ENCODE peak calls at places on chromosome X, in four cellular contexts. One of them, this sample, is unnamed.

GRCh38 chrX:28920554-28920953 is 333.3 kb downstream of the IL1RAPL1 start:
- DNase-seq in HCT116: no peak
- DNase-seq in GM23338: peak; percentile 46
- DNase-seq in transverse colon: no peak
- DNase-seq in this sample: no peak

GRCh38 chrX:47170861-47171692 is 22.6 kb upstream of the UBA1 start:
- DNase-seq in HCT116: no peak
- DNase-seq in GM23338: no peak
- DNase-seq in transverse colon: no peak
- DNase-seq in this sample: peak; percentile 23

GRCh38 chrX:101999644-102000539 is 68.1 kb upstream of the ZMAT1 start:
- DNase-seq in HCT116: no peak
- DNase-seq in GM23338: peak; percentile 54
- DNase-seq in transverse colon: no peak
- DNase-seq in this sample: no peak

GRCh38 chrX:31506360-31506759 is 434.5 kb upstream of the FTHL17 start:
- DNase-seq in HCT116: no peak
- DNase-seq in GM23338: peak; percentile 21
- DNase-seq in transverse colon: no peak
- DNase-seq in this sample: no peak

GRCh38 chrX:11792461-11793421 is 34.7 kb downstream of the MSL3 start:
- DNase-seq in HCT116: no peak
- DNase-seq in GM23338: no peak
- DNase-seq in transverse colon: peak; percentile 35
- DNase-seq in this sample: no peak

GRCh38 chrX:39874202-39874816 is 223.4 kb downstream of the BCOR start:
- DNase-seq in HCT116: no peak
- DNase-seq in GM23338: no peak
- DNase-seq in transverse colon: no peak
- DNase-seq in this sample: no peak

GRCh38 chrX:9807355-9808182 is 21.3 kb downstream of the SHROOM2 start:
- DNase-seq in HCT116: no peak
- DNase-seq in GM23338: peak; percentile 39
- DNase-seq in transverse colon: peak; percentile 26
- DNase-seq in this sample: no peak

GRCh38 chrX:101397779-101398178 is 7.0 kb downstream of the RPL36A start:
- DNase-seq in HCT116: no peak
- DNase-seq in GM23338: peak; percentile 21
- DNase-seq in transverse colon: no peak
- DNase-seq in this sample: no peak

GRCh38 chrX:14420876-14421275 is 108.5 kb upstream of the GLRA2 start:
- DNase-seq in HCT116: no peak
- DNase-seq in GM23338: no peak
- DNase-seq in transverse colon: no peak
- DNase-seq in this sample: no peak

GRCh38 chrX:17024896-17025295 is 78.4 kb downstream of the REPS2 start:
- DNase-seq in HCT116: no peak
- DNase-seq in GM23338: peak; percentile 47
- DNase-seq in transverse colon: peak; percentile 43
- DNase-seq in this sample: no peak

DNA sequence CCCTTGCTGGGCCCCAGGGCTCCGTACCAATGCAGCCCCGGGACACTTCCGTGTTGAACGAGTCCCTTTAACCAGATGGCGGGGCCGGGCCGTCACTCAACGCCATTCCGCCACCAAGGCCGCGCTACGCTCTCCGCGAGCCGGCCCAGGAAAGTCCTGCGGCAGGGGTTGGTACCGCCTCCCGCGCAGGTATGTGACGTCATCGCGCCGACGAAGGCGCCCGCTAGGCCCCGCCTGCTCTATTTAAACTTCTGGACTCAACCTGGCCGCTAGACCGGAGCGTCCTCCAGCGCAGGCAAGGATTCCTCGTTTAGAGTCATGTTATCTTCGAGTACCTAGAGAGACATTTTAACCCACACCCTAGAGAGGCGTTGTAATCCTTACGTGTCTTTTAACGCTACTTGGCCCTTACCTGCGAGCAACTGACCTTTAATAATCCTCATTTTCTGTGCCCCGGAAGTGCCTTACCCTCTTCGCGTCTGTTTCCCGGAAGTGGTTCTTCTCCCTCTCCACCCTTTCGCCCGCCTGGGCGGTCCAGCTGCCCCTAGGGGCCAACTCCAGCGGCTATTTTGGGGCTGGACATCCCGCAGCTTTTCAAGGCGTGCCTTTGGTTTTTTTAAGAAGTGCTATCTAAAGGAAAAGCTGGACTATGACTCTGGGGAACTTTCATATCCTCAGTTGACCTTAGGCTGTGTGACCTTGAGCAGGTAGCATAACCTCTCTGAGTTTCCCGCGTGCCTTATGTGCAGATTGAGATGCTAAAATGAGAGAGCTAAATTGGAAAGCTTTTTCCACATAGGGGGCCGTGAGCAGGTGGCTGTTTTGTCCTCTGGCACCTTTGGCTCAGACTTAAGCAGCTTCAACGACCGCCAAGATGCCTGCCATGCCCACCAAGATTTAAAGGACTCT is at the start of gene PNPLA4:
- DNase-seq in HCT116: peak; percentile 72
- DNase-seq in GM23338: peak; percentile 80
- DNase-seq in transverse colon: peak; percentile 93
- DNase-seq in this sample: peak; percentile 84
- TF ChIP-seq POLR2AphosphoS5 in HCT116: peak; percentile 78
- TF ChIP-seq POLR2AphosphoS5 in GM23338: peak; percentile 49
- TF ChIP-seq POLR2AphosphoS5 in transverse colon: peak; percentile 81
- TF ChIP-seq POLR2AphosphoS5 in this sample: no peak

GRCh38 chrX:124406294-124407013 is 60.1 kb downstream of the SH2D1A start:
- DNase-seq in HCT116: peak; percentile 31
- DNase-seq in GM23338: peak; percentile 65
- DNase-seq in transverse colon: peak; percentile 20
- DNase-seq in this sample: no peak
- TF ChIP-seq CTCF in HCT116: peak; percentile 11
- TF ChIP-seq CTCF in GM23338: peak; percentile 71
- TF ChIP-seq CTCF in transverse colon: peak; percentile 22
- TF ChIP-seq CTCF in this sample: peak; percentile 28

DNA sequence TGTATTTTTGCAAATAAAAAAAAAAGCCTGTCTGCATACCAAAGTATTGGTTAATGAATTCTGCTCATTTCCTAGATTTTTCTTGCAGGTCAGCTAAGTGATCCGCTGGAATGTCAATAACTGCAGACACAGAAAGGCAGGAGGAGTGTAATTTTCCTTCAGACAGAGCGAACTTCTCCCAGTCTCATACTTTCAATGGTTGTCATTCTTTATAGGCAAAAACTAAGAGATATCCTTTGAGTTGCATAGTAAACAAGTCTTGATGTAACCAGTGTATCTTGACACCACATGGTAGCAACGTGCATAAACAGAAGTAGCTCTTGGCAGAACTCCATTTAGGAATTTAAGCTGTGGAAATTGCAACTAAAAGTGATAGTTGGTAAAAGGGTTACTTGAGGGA is 8.2 kb downstream of the CAPN6 start:
- DNase-seq in HCT116: no peak
- DNase-seq in GM23338: no peak
- DNase-seq in transverse colon: no peak
- DNase-seq in this sample: no peak
- TF ChIP-seq POLR2AphosphoS5 in HCT116: no peak
- TF ChIP-seq POLR2AphosphoS5 in GM23338: no peak
- TF ChIP-seq POLR2AphosphoS5 in transverse colon: no peak
- TF ChIP-seq POLR2AphosphoS5 in this sample: no peak

DNA sequence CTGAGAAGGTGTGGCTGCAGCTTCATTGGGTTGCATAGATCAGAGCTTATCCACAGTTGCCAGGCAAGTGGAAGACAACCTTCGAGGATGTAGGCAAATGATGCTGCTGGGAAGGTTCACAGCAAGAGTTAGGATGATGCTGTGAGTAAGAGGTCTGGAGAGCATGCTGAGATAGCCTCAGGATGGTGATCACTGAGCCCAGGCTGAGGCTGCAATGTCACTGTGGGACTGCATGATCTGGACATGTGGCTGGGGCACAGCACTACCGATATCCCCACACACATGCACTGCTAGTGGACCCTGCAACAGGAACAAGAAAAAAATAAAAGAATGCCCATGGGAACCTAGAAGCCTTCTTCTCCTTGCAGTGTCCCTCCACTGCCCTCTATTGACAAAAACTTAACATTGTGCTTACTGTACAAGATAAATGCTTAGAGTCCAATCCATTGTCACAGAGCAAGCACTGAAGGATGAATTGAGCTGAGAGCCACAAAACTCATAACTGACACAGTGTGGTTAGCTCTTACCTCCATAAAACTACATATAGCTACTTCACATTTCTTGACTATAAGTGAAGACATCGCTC is 105.6 kb downstream of the CNKSR2 start:
- DNase-seq in HCT116: no peak
- DNase-seq in GM23338: peak; percentile 62
- DNase-seq in transverse colon: no peak
- DNase-seq in this sample: no peak
- TF ChIP-seq CTCF in HCT116: no peak
- TF ChIP-seq CTCF in GM23338: peak; percentile 70
- TF ChIP-seq CTCF in transverse colon: peak; percentile 38
- TF ChIP-seq CTCF in this sample: peak; percentile 12

GRCh38 chrX:82757614-82758013 is 750.5 kb upstream of the POU3F4 start:
- DNase-seq in HCT116: no peak
- DNase-seq in GM23338: no peak
- DNase-seq in transverse colon: no peak
- DNase-seq in this sample: no peak
- TF ChIP-seq POLR2AphosphoS5 in HCT116: no peak
- TF ChIP-seq POLR2AphosphoS5 in GM23338: no peak
- TF ChIP-seq POLR2AphosphoS5 in transverse colon: no peak
- TF ChIP-seq POLR2AphosphoS5 in this sample: no peak

This sample was measured in suprapubic skin.